ENCODE peak calls at places on chromosomes 11 and 22, in six cellular contexts. Y is brain microvascular endothelial cell; X is A549; D is CD4-positive, alpha-beta T cell; T is left ventricle myocardium inferior; Q is AG04450. L is an unnamed sample.

GRCh38 chr11:92893276-92893675 is 76.2 kb upstream of the MTNR1B start:
- DNase-seq in T (no peak), Q (no peak), Y (no peak), D (no peak), X (no peak), L (no peak)

GRCh38 chr11:1520987-1521349 is 34.4 kb upstream of the MOB2 start:
- DNase-seq in Y (no peak), X (no peak), D (no peak), Q (no peak), T (peak; percentile 46), L (no peak)

GRCh38 chr22:44254811-44255210 is 57.9 kb downstream of the SHISAL1 start:
- DNase-seq in Q (no peak), D (no peak), Y (no peak), T (no peak), X (no peak), L (no peak)

GRCh38 chr11:1841511-1842148 is 2.8 kb downstream of the TNNI2 start:
- DNase-seq in D (no peak), Q (no peak), X (no peak), Y (no peak), T (peak; percentile 15), L (no peak)

GRCh38 chr11:30635401-30635989 is 49.3 kb upstream of the MPPED2 start:
- DNase-seq in Q (no peak), T (no peak), X (no peak), D (no peak), Y (no peak), L (no peak)

GRCh38 chr11:18618341-18619025 is 15.7 kb downstream of the SPTY2D1 start:
- DNase-seq in Y (peak; percentile 16), Q (no peak), T (no peak), D (no peak), X (no peak), L (no peak)

GRCh38 chr11:118311518-118311917 is 7.0 kb downstream of the CD3E start:
- DNase-seq in Y (no peak), Q (no peak), T (no peak), X (no peak), D (no peak), L (no peak)

GRCh38 chr22:23180893-23181762 is 819 bp downstream of the BCR start:
- DNase-seq in T (peak; percentile 22), X (no peak), D (peak; percentile 41), Q (no peak), Y (no peak), L (no peak)

GRCh38 chr11:1749787-1750351 is 526 bp downstream of the IFITM10 start:
- DNase-seq in Y (peak; percentile 91), D (no peak), T (no peak), Q (no peak), X (peak; percentile 42), L (no peak)

GRCh38 chr11:48116843-48117242 is 99.8 kb upstream of the OR4B1 start:
- DNase-seq in Y (no peak), X (peak; percentile 35), D (no peak), Q (no peak), T (no peak), L (no peak)
- TF ChIP-seq CTCF in Y (peak; percentile 72), X (peak; percentile 17), D (peak; percentile 36), Q (peak; percentile 36), T (peak; percentile 68), L (peak; percentile 2)

GRCh38 chr22:29319072-29319471 is 3.6 kb upstream of the RASL10A start:
- DNase-seq in X (no peak), D (no peak), Y (no peak), T (no peak), Q (no peak), L (no peak)

GRCh38 chr22:29316429-29316828 is 932 bp upstream of the RASL10A start:
- DNase-seq in X (no peak), Y (no peak), Q (no peak), D (no peak), T (no peak), L (no peak)

GRCh38 chr22:29325356-29325755 is 9.9 kb upstream of the RASL10A start:
- DNase-seq in Y (no peak), X (no peak), Q (no peak), T (no peak), D (no peak), L (no peak)

GRCh38 chr22:29315286-29316195 is at the start of gene RASL10A:
- DNase-seq in Q (no peak), Y (no peak), D (no peak), X (no peak), T (no peak), L (no peak)

DNA sequence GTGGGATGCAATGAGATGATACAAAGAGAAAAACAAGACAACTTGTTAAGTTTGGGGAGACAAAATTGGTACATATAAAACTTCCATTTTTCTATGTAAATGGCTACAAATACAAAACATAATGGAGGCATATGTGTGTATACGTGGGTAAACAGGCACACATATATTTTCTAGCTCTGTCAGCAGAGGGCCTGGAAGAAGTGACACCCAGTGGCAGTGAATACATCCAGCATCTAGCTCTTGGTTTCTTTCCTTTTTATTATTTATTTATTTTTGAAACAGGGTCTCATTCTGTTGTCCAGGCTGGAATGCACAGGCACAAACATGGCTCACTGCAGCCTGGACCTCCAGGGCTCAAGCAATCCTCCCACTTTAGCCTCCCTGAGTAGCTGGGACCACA is 5.0 kb upstream of the RASL10A start:
- DNase-seq in T (no peak), Y (no peak), D (no peak), Q (no peak), X (no peak), L (no peak)
- TF ChIP-seq CTCF in T (peak; percentile 13), Y (peak; percentile 52), D (no peak), Q (peak; percentile 15), X (peak; percentile 13), L (peak; percentile 15)

GRCh38 chr11:83092488-83093384 is 21.0 kb upstream of the RAB30 start:
- DNase-seq in Y (no peak), D (no peak), Q (no peak), X (peak; percentile 50), T (no peak), L (no peak)

GRCh38 chr11:83088965-83089364 is 17.3 kb upstream of the RAB30 start:
- DNase-seq in X (no peak), Q (no peak), Y (no peak), D (no peak), T (no peak), L (no peak)

GRCh38 chr11:83087035-83087434 is 15.3 kb upstream of the RAB30 start:
- DNase-seq in D (no peak), Q (no peak), X (no peak), T (no peak), Y (no peak), L (no peak)
- TF ChIP-seq CTCF in D (peak; percentile 30), Q (peak; percentile 4), X (peak; percentile 51), T (peak; percentile 13), Y (peak; percentile 2), L (peak; percentile 22)

GRCh38 chr11:35796542-35796941 is 134.0 kb downstream of the TRIM44 start:
- DNase-seq in T (no peak), Q (no peak), D (no peak), Y (peak; percentile 40), X (no peak), L (no peak)

GRCh38 chr11:35800970-35801953 is 138.7 kb downstream of the TRIM44 start:
- DNase-seq in T (no peak), D (no peak), Y (no peak), X (no peak), Q (no peak), L (no peak)

GRCh38 chr11:35798423-35798822 is 135.8 kb downstream of the TRIM44 start:
- DNase-seq in D (no peak), T (no peak), Q (no peak), Y (no peak), X (no peak), L (no peak)

GRCh38 chr11:35799655-35800054 is 137.1 kb downstream of the TRIM44 start:
- DNase-seq in D (no peak), Y (no peak), Q (no peak), T (no peak), X (no peak), L (no peak)

DNA sequence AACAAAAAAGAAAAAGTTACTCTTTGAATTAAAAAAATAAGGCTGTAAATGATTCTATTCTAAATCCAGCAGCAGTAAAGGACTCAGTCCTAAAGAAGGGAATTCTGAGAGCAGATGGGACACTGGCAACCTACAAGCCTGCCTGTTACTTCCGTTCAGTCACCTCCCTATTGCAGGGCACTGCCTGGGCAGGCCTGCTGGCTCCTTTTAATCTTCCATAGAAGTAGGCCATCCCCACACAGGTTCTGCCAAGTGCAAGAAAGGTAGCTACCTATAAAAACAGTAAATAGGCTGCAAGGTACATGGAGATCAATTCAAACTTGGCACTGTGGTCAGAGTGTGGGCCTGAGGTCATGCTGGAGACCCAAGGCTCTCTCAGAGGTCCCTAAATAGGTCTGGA is 136.4 kb downstream of the TRIM44 start:
- DNase-seq in X (no peak), Q (no peak), D (no peak), Y (no peak), T (no peak), L (no peak)
- TF ChIP-seq CTCF in X (no peak), Q (no peak), D (no peak), Y (no peak), T (no peak), L (no peak)

GRCh38 chr22:50437511-50438304 is 37.1 kb downstream of the SBF1 start:
- DNase-seq in D (no peak), X (no peak), T (no peak), Y (no peak), Q (no peak), L (no peak)
- TF ChIP-seq CTCF in D (no peak), X (no peak), T (no peak), Y (no peak), Q (no peak), L (no peak)

L was measured in D721Med.